ENCODE peak calls at places on chromosomes 2 and 18, in ten cellular contexts. One of them, this sample, is unnamed.

GRCh38 chr18:79965119-79965902 is 868 bp downstream of the HSBP1L1 start:
- DNase-seq in H1: peak; percentile 64
- DNase-seq in stomach: peak; percentile 60
- DNase-seq in suprapubic skin: no peak
- DNase-seq in sigmoid colon: peak; percentile 77
- DNase-seq in SK-N-SH: peak; percentile 58
- DNase-seq in K562: no peak
- DNase-seq in transverse colon: peak; percentile 80
- DNase-seq in HepG2: peak; percentile 79
- DNase-seq in GM12878: no peak
- DNase-seq in this sample: peak; percentile 67

GRCh38 chr2:41966431-41966893 is 81.4 kb upstream of the PKDCC start:
- DNase-seq in SK-N-SH: no peak
- DNase-seq in stomach: peak; percentile 49
- DNase-seq in transverse colon: peak; percentile 73
- DNase-seq in K562: no peak
- DNase-seq in GM12878: no peak
- DNase-seq in sigmoid colon: peak; percentile 92
- DNase-seq in H1: no peak
- DNase-seq in HepG2: peak; percentile 58
- DNase-seq in suprapubic skin: peak; percentile 95
- DNase-seq in this sample: peak; percentile 30

GRCh38 chr2:111155610-111156009 is 34.9 kb downstream of the BCL2L11 start:
- DNase-seq in suprapubic skin: no peak
- DNase-seq in stomach: no peak
- DNase-seq in K562: no peak
- DNase-seq in sigmoid colon: no peak
- DNase-seq in H1: no peak
- DNase-seq in HepG2: peak; percentile 81
- DNase-seq in GM12878: no peak
- DNase-seq in transverse colon: no peak
- DNase-seq in SK-N-SH: no peak
- DNase-seq in this sample: no peak

GRCh38 chr2:136538489-136538888 is 226.9 kb upstream of the THSD7B start:
- DNase-seq in stomach: no peak
- DNase-seq in HepG2: no peak
- DNase-seq in sigmoid colon: no peak
- DNase-seq in H1: no peak
- DNase-seq in suprapubic skin: no peak
- DNase-seq in K562: no peak
- DNase-seq in transverse colon: no peak
- DNase-seq in SK-N-SH: no peak
- DNase-seq in GM12878: no peak
- DNase-seq in this sample: no peak

GRCh38 chr18:40531061-40531460 is 1424.0 kb upstream of the PIK3C3 start:
- DNase-seq in H1: no peak
- DNase-seq in SK-N-SH: no peak
- DNase-seq in GM12878: no peak
- DNase-seq in transverse colon: no peak
- DNase-seq in HepG2: no peak
- DNase-seq in sigmoid colon: no peak
- DNase-seq in suprapubic skin: no peak
- DNase-seq in K562: no peak
- DNase-seq in stomach: no peak
- DNase-seq in this sample: no peak

GRCh38 chr2:45237128-45237527 is 227.9 kb upstream of the SIX2 start:
- DNase-seq in transverse colon: no peak
- DNase-seq in SK-N-SH: no peak
- DNase-seq in K562: no peak
- DNase-seq in suprapubic skin: no peak
- DNase-seq in GM12878: no peak
- DNase-seq in HepG2: no peak
- DNase-seq in H1: no peak
- DNase-seq in stomach: no peak
- DNase-seq in sigmoid colon: no peak
- DNase-seq in this sample: no peak

GRCh38 chr18:45218436-45218835 is 396.8 kb upstream of the SLC14A2 start:
- DNase-seq in suprapubic skin: no peak
- DNase-seq in SK-N-SH: no peak
- DNase-seq in stomach: no peak
- DNase-seq in H1: no peak
- DNase-seq in K562: no peak
- DNase-seq in HepG2: no peak
- DNase-seq in transverse colon: no peak
- DNase-seq in sigmoid colon: no peak
- DNase-seq in GM12878: no peak
- DNase-seq in this sample: no peak

GRCh38 chr18:57437433-57437781 is 2.2 kb downstream of the ONECUT2 start:
- DNase-seq in sigmoid colon: no peak
- DNase-seq in H1: peak; percentile 74
- DNase-seq in transverse colon: no peak
- DNase-seq in suprapubic skin: no peak
- DNase-seq in HepG2: peak; percentile 40
- DNase-seq in stomach: no peak
- DNase-seq in GM12878: no peak
- DNase-seq in SK-N-SH: peak; percentile 74
- DNase-seq in K562: no peak
- DNase-seq in this sample: peak; percentile 33

GRCh38 chr2:201358684-201359083 is 1.5 kb upstream of the FLACC1 start:
- DNase-seq in stomach: no peak
- DNase-seq in HepG2: no peak
- DNase-seq in GM12878: no peak
- DNase-seq in H1: no peak
- DNase-seq in suprapubic skin: no peak
- DNase-seq in sigmoid colon: no peak
- DNase-seq in SK-N-SH: no peak
- DNase-seq in K562: no peak
- DNase-seq in transverse colon: no peak
- DNase-seq in this sample: peak; percentile 42

GRCh38 chr2:219467736-219468075 is 31.0 kb upstream of the GMPPA start:
- DNase-seq in HepG2: no peak
- DNase-seq in GM12878: no peak
- DNase-seq in sigmoid colon: no peak
- DNase-seq in H1: no peak
- DNase-seq in stomach: no peak
- DNase-seq in suprapubic skin: no peak
- DNase-seq in transverse colon: no peak
- DNase-seq in SK-N-SH: no peak
- DNase-seq in K562: no peak
- DNase-seq in this sample: no peak

GRCh38 chr2:219470429-219470828 is 28.3 kb upstream of the GMPPA start:
- DNase-seq in sigmoid colon: no peak
- DNase-seq in HepG2: no peak
- DNase-seq in K562: no peak
- DNase-seq in stomach: no peak
- DNase-seq in GM12878: no peak
- DNase-seq in transverse colon: no peak
- DNase-seq in H1: no peak
- DNase-seq in suprapubic skin: no peak
- DNase-seq in SK-N-SH: no peak
- DNase-seq in this sample: no peak

GRCh38 chr2:219468410-219469185 is 30.1 kb upstream of the GMPPA start:
- DNase-seq in sigmoid colon: no peak
- DNase-seq in SK-N-SH: no peak
- DNase-seq in HepG2: no peak
- DNase-seq in H1: no peak
- DNase-seq in suprapubic skin: no peak
- DNase-seq in K562: no peak
- DNase-seq in transverse colon: no peak
- DNase-seq in GM12878: no peak
- DNase-seq in stomach: no peak
- DNase-seq in this sample: no peak

GRCh38 chr2:219466816-219467735 is 31.6 kb upstream of the GMPPA start:
- DNase-seq in transverse colon: no peak
- DNase-seq in sigmoid colon: no peak
- DNase-seq in SK-N-SH: no peak
- DNase-seq in GM12878: no peak
- DNase-seq in H1: no peak
- DNase-seq in suprapubic skin: no peak
- DNase-seq in HepG2: no peak
- DNase-seq in stomach: no peak
- DNase-seq in K562: no peak
- DNase-seq in this sample: peak; percentile 78

DNA sequence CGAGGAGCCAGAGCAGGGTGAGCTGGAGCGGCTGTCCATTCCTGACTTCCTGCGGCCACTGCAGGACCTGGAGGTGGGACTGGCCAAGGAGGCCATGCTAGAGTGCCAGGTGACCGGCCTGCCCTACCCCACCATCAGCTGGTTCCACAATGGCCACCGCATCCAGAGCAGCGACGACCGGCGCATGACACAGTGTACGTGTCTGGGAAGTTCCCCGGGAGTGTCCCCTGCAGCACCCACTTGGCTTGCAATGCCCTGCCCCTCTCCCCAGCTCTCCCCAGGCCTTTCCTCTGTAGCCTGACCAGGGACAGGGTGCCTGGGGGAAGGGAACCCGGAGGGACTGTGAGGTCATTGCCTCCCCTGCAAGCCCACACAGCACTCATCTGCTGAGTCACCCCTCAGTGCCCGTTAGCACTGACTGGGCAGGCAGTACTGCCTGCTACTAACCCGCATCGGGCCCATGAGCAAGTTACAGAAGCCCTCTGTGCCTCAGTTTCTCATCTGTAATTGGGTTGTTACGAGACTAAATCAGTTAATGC is 29.4 kb upstream of the GMPPA start:
- DNase-seq in K562: peak; percentile 67
- DNase-seq in transverse colon: no peak
- DNase-seq in HepG2: peak; percentile 21
- DNase-seq in GM12878: no peak
- DNase-seq in sigmoid colon: no peak
- DNase-seq in H1: no peak
- DNase-seq in suprapubic skin: no peak
- DNase-seq in SK-N-SH: no peak
- DNase-seq in stomach: no peak
- DNase-seq in this sample: no peak
- TF ChIP-seq POLR2AphosphoS5 in K562: no peak
- TF ChIP-seq POLR2AphosphoS5 in transverse colon: no peak
- TF ChIP-seq POLR2AphosphoS5 in HepG2: no peak
- TF ChIP-seq POLR2AphosphoS5 in GM12878: no peak
- TF ChIP-seq POLR2AphosphoS5 in sigmoid colon: peak; percentile 28
- TF ChIP-seq POLR2AphosphoS5 in H1: no peak
- TF ChIP-seq POLR2AphosphoS5 in suprapubic skin: no peak
- TF ChIP-seq POLR2AphosphoS5 in SK-N-SH: no peak
- TF ChIP-seq POLR2AphosphoS5 in stomach: no peak
- TF ChIP-seq POLR2AphosphoS5 in this sample: no peak

GRCh38 chr2:235215248-235215647 is 263.4 kb downstream of the SH3BP4 start:
- DNase-seq in suprapubic skin: no peak
- DNase-seq in transverse colon: no peak
- DNase-seq in H1: no peak
- DNase-seq in sigmoid colon: no peak
- DNase-seq in HepG2: no peak
- DNase-seq in SK-N-SH: no peak
- DNase-seq in GM12878: no peak
- DNase-seq in K562: no peak
- DNase-seq in stomach: no peak
- DNase-seq in this sample: no peak
- TF ChIP-seq EP300 in suprapubic skin: no peak
- TF ChIP-seq EP300 in transverse colon: no peak
- TF ChIP-seq EP300 in H1: no peak
- TF ChIP-seq EP300 in sigmoid colon: no peak
- TF ChIP-seq EP300 in HepG2: no peak
- TF ChIP-seq EP300 in SK-N-SH: no peak
- TF ChIP-seq EP300 in GM12878: no peak
- TF ChIP-seq EP300 in K562: no peak
- TF ChIP-seq EP300 in stomach: no peak
- TF ChIP-seq EP300 in this sample: no peak

GRCh38 chr2:20511130-20511529 is 64.3 kb downstream of the RHOB start:
- DNase-seq in K562: no peak
- DNase-seq in HepG2: no peak
- DNase-seq in sigmoid colon: no peak
- DNase-seq in GM12878: no peak
- DNase-seq in H1: no peak
- DNase-seq in suprapubic skin: no peak
- DNase-seq in stomach: no peak
- DNase-seq in transverse colon: no peak
- DNase-seq in SK-N-SH: no peak
- DNase-seq in this sample: no peak

GRCh38 chr2:20507711-20508110 is 60.8 kb downstream of the RHOB start:
- DNase-seq in stomach: no peak
- DNase-seq in SK-N-SH: no peak
- DNase-seq in GM12878: no peak
- DNase-seq in HepG2: no peak
- DNase-seq in H1: no peak
- DNase-seq in suprapubic skin: no peak
- DNase-seq in K562: no peak
- DNase-seq in transverse colon: no peak
- DNase-seq in sigmoid colon: no peak
- DNase-seq in this sample: no peak

GRCh38 chr2:20507166-20507692 is 60.4 kb downstream of the RHOB start:
- DNase-seq in sigmoid colon: peak; percentile 68
- DNase-seq in HepG2: no peak
- DNase-seq in K562: no peak
- DNase-seq in GM12878: peak; percentile 62
- DNase-seq in transverse colon: no peak
- DNase-seq in SK-N-SH: no peak
- DNase-seq in H1: no peak
- DNase-seq in suprapubic skin: no peak
- DNase-seq in stomach: no peak
- DNase-seq in this sample: no peak

GRCh38 chr2:20509766-20510490 is 63.1 kb downstream of the RHOB start:
- DNase-seq in GM12878: no peak
- DNase-seq in suprapubic skin: no peak
- DNase-seq in stomach: peak; percentile 71
- DNase-seq in sigmoid colon: peak; percentile 66
- DNase-seq in SK-N-SH: no peak
- DNase-seq in transverse colon: peak; percentile 61
- DNase-seq in K562: peak; percentile 80
- DNase-seq in H1: peak; percentile 79
- DNase-seq in HepG2: peak; percentile 76
- DNase-seq in this sample: peak; percentile 90

DNA sequence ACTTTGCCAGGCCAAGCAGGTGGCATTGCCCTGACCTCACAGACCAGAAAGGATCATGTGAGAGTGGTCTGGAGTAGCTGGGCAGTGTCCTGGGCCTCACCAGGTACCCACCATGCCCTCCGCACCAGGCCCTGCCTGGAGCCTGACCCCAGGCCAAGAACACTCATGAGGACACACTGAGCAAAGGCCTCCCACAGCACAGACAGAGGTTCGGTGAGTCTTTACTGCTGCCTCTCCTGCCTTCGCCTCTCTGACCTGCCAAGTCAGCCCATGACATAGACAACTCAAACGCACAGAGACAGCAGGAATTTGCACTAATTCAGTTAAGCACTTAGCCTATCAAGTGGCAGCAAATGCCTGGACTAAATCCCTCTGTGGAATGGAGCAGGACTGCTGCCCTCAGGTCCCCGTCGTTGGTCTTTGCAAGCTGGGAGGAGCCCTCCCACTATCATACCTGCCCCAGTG is 62.5 kb downstream of the RHOB start:
- DNase-seq in HepG2: no peak
- DNase-seq in K562: no peak
- DNase-seq in H1: no peak
- DNase-seq in sigmoid colon: peak; percentile 44
- DNase-seq in GM12878: no peak
- DNase-seq in SK-N-SH: no peak
- DNase-seq in stomach: no peak
- DNase-seq in suprapubic skin: no peak
- DNase-seq in transverse colon: no peak
- DNase-seq in this sample: no peak
- H3K27ac ChIP-seq in HepG2: peak overlapping the region; percentile 2
- H3K27ac ChIP-seq in K562: no peak overlapping the region
- H3K27ac ChIP-seq in H1: no peak overlapping the region
- H3K27ac ChIP-seq in sigmoid colon: no peak overlapping the region
- H3K27ac ChIP-seq in GM12878: no peak overlapping the region
- H3K27ac ChIP-seq in SK-N-SH: no peak overlapping the region
- H3K27ac ChIP-seq in stomach: no peak overlapping the region
- H3K27ac ChIP-seq in suprapubic skin: peak overlapping the region; percentile 81
- H3K27ac ChIP-seq in transverse colon: no peak overlapping the region
- H3K27ac ChIP-seq in this sample: no peak overlapping the region

GRCh38 chr2:217789003-217789735 is 213.6 kb downstream of the TNS1 start:
- DNase-seq in GM12878: no peak
- DNase-seq in sigmoid colon: peak; percentile 92
- DNase-seq in K562: peak; percentile 63
- DNase-seq in H1: peak; percentile 97
- DNase-seq in SK-N-SH: peak; percentile 83
- DNase-seq in HepG2: peak; percentile 69
- DNase-seq in suprapubic skin: no peak
- DNase-seq in transverse colon: peak; percentile 82
- DNase-seq in stomach: peak; percentile 86
- DNase-seq in this sample: peak; percentile 30
- TF ChIP-seq POLR2AphosphoS5 in GM12878: no peak
- TF ChIP-seq POLR2AphosphoS5 in sigmoid colon: no peak
- TF ChIP-seq POLR2AphosphoS5 in K562: no peak
- TF ChIP-seq POLR2AphosphoS5 in H1: no peak
- TF ChIP-seq POLR2AphosphoS5 in SK-N-SH: no peak
- TF ChIP-seq POLR2AphosphoS5 in HepG2: no peak
- TF ChIP-seq POLR2AphosphoS5 in suprapubic skin: no peak
- TF ChIP-seq POLR2AphosphoS5 in transverse colon: no peak
- TF ChIP-seq POLR2AphosphoS5 in stomach: no peak
- TF ChIP-seq POLR2AphosphoS5 in this sample: no peak

This sample was measured in upper lobe of left lung.